ENCODE peak calls at places on chromosomes 7 and 10, in seven cellular contexts. E is left lobe of liver; T is PC-3; V is cardiac septum; J is colonic mucosa; R is NCI-H2081 treated with DMSO at 0.1 percent for 48 hours; F is effector memory CD8-positive, alpha-beta T cell. Z is an unnamed sample.

GRCh38 chr10:24917979-24918378 is 34.4 kb downstream of the PRTFDC1 start:
- DNase-seq in E (no peak), T (no peak), V (no peak), J (no peak), R (no peak), F (no peak), Z (no peak)

GRCh38 chr10:13472359-13472758 is 56.5 kb downstream of the BEND7 start:
- DNase-seq in E (no peak), T (no peak), V (no peak), J (no peak), R (no peak), F (no peak), Z (no peak)

GRCh38 chr10:94687625-94688248 is 4.2 kb downstream of the CYP2C18 start:
- DNase-seq in E (peak; percentile 67), T (no peak), V (no peak), J (no peak), R (no peak), F (no peak), Z (peak; percentile 64)

GRCh38 chr7:516606-517456 is 2.8 kb downstream of the PDGFA start:
- DNase-seq in E (peak; percentile 66), T (peak; percentile 60), V (no peak), J (peak; percentile 77), R (no peak), F (no peak), Z (no peak)

GRCh38 chr7:521221-522070 is 1.8 kb upstream of the PDGFA start:
- DNase-seq in E (no peak), T (peak; percentile 50), V (no peak), J (no peak), R (no peak), F (no peak), Z (peak; percentile 50)

GRCh38 chr10:126043389-126043788 is 147.0 kb downstream of the FANK1 start:
- DNase-seq in E (no peak), T (no peak), V (no peak), J (no peak), R (no peak), F (no peak), Z (no peak)

GRCh38 chr7:21944616-21945373 is 904 bp downstream of the CDCA7L start:
- DNase-seq in E (peak; percentile 88), T (peak; percentile 64), V (peak; percentile 78), J (peak; percentile 83), R (no peak), F (no peak), Z (peak; percentile 89)

GRCh38 chr7:65554-65953 is 126.8 kb upstream of the FAM20C start:
- DNase-seq in E (no peak), T (no peak), V (no peak), J (no peak), R (no peak), F (no peak), Z (no peak)

GRCh38 chr7:39644170-39644569 is 20.8 kb downstream of the RALA start:
- DNase-seq in E (no peak), T (no peak), V (no peak), J (no peak), R (no peak), F (no peak), Z (no peak)

GRCh38 chr10:60526024-60526585 is 136.4 kb upstream of the ANK3 start:
- DNase-seq in E (no peak), T (peak; percentile 86), V (no peak), J (no peak), R (no peak), F (no peak), Z (no peak)

GRCh38 chr7:78702770-78703169 is 750.7 kb downstream of the MAGI2 start:
- DNase-seq in E (no peak), T (peak; percentile 96), V (no peak), J (no peak), R (no peak), F (no peak), Z (no peak)

GRCh38 chr7:27170936-27171635 is 3.0 kb downstream of the HOXA10 start:
- DNase-seq in E (no peak), T (peak; percentile 63), V (peak; percentile 33), J (no peak), R (no peak), F (no peak), Z (no peak)

GRCh38 chr7:114082934-114083647 is 164.3 kb upstream of the PPP1R3A start:
- DNase-seq in E (peak; percentile 87), T (no peak), V (no peak), J (peak; percentile 67), R (no peak), F (no peak), Z (peak; percentile 88)

GRCh38 chr10:119283387-119283786 is 76.0 kb downstream of the GRK5 start:
- DNase-seq in E (peak; percentile 65), T (no peak), V (no peak), J (no peak), R (no peak), F (no peak), Z (no peak)

GRCh38 chr10:73246322-73246782 is 703 bp downstream of the DNAJC9 start:
- DNase-seq in E (no peak), T (no peak), V (no peak), J (no peak), R (no peak), F (no peak), Z (no peak)

GRCh38 chr7:22576941-22577927 is 77.2 kb upstream of the STEAP1B start:
- DNase-seq in E (peak; percentile 66), T (peak; percentile 93), V (no peak), J (peak; percentile 24), R (no peak), F (no peak), Z (no peak)

GRCh38 chr7:127566242-127566641 is 19.2 kb downstream of the GCC1 start:
- DNase-seq in E (no peak), T (no peak), V (no peak), J (no peak), R (no peak), F (no peak), Z (no peak)

GRCh38 chr7:118029881-118030422 is 154.0 kb upstream of the LSM8 start:
- DNase-seq in E (no peak), T (no peak), V (no peak), J (no peak), R (peak; percentile 45), F (no peak), Z (no peak)

GRCh38 chr10:89478085-89478738 is 57.2 kb downstream of the SLC16A12 start:
- DNase-seq in E (no peak), T (no peak), V (no peak), J (no peak), R (no peak), F (no peak), Z (no peak)

GRCh38 chr7:66187894-66188293 is 17.2 kb upstream of the TPST1 start:
- DNase-seq in E (peak; percentile 92), T (no peak), V (no peak), J (peak; percentile 25), R (no peak), F (no peak), Z (peak; percentile 74)

GRCh38 chr10:131647789-131648188 is 253.0 kb upstream of the PPP2R2D start:
- DNase-seq in E (no peak), T (no peak), V (peak; percentile 60), J (no peak), R (no peak), F (no peak), Z (no peak)

GRCh38 chr10:103510046-103510685 is 16.7 kb downstream of the NEURL1 start:
- DNase-seq in E (no peak), T (no peak), V (peak; percentile 46), J (no peak), R (no peak), F (no peak), Z (no peak)

GRCh38 chr10:77416327-77417135 is 221.1 kb downstream of the KCNMA1 start:
- DNase-seq in E (no peak), T (peak; percentile 100), V (peak; percentile 15), J (no peak), R (no peak), F (no peak), Z (no peak)

Z was measured in right lobe of liver.